ENCODE peak calls at places on chromosomes 6 and 20, in four cellular contexts. One of them, this sample, is unnamed.

GRCh38 chr20:10715035-10715434 is 41.2 kb upstream of the JAG1 start:
- DNase-seq in stimulated activated CD4-positive, alpha-beta T cell treated with anti-CD3 and anti-CD28 coated beads, Interleukin-2, amount 100 ng/mL, for 4 hours: no peak
- DNase-seq in activated T-cell treated with anti-CD3 and anti-CD28 coated beads, Interleukin-2, amount 50 U/mL, for 24 hours: no peak
- DNase-seq in uterus: no peak
- DNase-seq in this sample: no peak

GRCh38 chr6:169174516-169175359 is 78.9 kb downstream of the THBS2 start:
- DNase-seq in stimulated activated CD4-positive, alpha-beta T cell treated with anti-CD3 and anti-CD28 coated beads, Interleukin-2, amount 100 ng/mL, for 4 hours: no peak
- DNase-seq in activated T-cell treated with anti-CD3 and anti-CD28 coated beads, Interleukin-2, amount 50 U/mL, for 24 hours: no peak
- DNase-seq in uterus: no peak
- DNase-seq in this sample: no peak

GRCh38 chr20:23753589-23753988 is 2.9 kb upstream of the CST1 start:
- DNase-seq in stimulated activated CD4-positive, alpha-beta T cell treated with anti-CD3 and anti-CD28 coated beads, Interleukin-2, amount 100 ng/mL, for 4 hours: no peak
- DNase-seq in activated T-cell treated with anti-CD3 and anti-CD28 coated beads, Interleukin-2, amount 50 U/mL, for 24 hours: no peak
- DNase-seq in uterus: no peak
- DNase-seq in this sample: no peak

GRCh38 chr6:145147559-145147958 is 587.8 kb downstream of the EPM2A start:
- DNase-seq in stimulated activated CD4-positive, alpha-beta T cell treated with anti-CD3 and anti-CD28 coated beads, Interleukin-2, amount 100 ng/mL, for 4 hours: no peak
- DNase-seq in activated T-cell treated with anti-CD3 and anti-CD28 coated beads, Interleukin-2, amount 50 U/mL, for 24 hours: no peak
- DNase-seq in uterus: no peak
- DNase-seq in this sample: no peak

GRCh38 chr6:160730911-160731310 is 28.9 kb downstream of the PLG start:
- DNase-seq in stimulated activated CD4-positive, alpha-beta T cell treated with anti-CD3 and anti-CD28 coated beads, Interleukin-2, amount 100 ng/mL, for 4 hours: no peak
- DNase-seq in activated T-cell treated with anti-CD3 and anti-CD28 coated beads, Interleukin-2, amount 50 U/mL, for 24 hours: no peak
- DNase-seq in uterus: no peak
- DNase-seq in this sample: no peak

GRCh38 chr6:154508573-154509375 is 1.7 kb downstream of the CNKSR3 start:
- DNase-seq in stimulated activated CD4-positive, alpha-beta T cell treated with anti-CD3 and anti-CD28 coated beads, Interleukin-2, amount 100 ng/mL, for 4 hours: no peak
- DNase-seq in activated T-cell treated with anti-CD3 and anti-CD28 coated beads, Interleukin-2, amount 50 U/mL, for 24 hours: no peak
- DNase-seq in uterus: no peak
- DNase-seq in this sample: no peak

GRCh38 chr20:4550740-4551139 is 171.0 kb upstream of the PRND start:
- DNase-seq in stimulated activated CD4-positive, alpha-beta T cell treated with anti-CD3 and anti-CD28 coated beads, Interleukin-2, amount 100 ng/mL, for 4 hours: no peak
- DNase-seq in activated T-cell treated with anti-CD3 and anti-CD28 coated beads, Interleukin-2, amount 50 U/mL, for 24 hours: no peak
- DNase-seq in uterus: no peak
- DNase-seq in this sample: no peak

GRCh38 chr20:38920851-38921250 is 5.4 kb upstream of the FAM83D start:
- DNase-seq in stimulated activated CD4-positive, alpha-beta T cell treated with anti-CD3 and anti-CD28 coated beads, Interleukin-2, amount 100 ng/mL, for 4 hours: no peak
- DNase-seq in activated T-cell treated with anti-CD3 and anti-CD28 coated beads, Interleukin-2, amount 50 U/mL, for 24 hours: no peak
- DNase-seq in uterus: no peak
- DNase-seq in this sample: no peak

GRCh38 chr20:10716855-10717254 is 43.1 kb upstream of the JAG1 start:
- DNase-seq in stimulated activated CD4-positive, alpha-beta T cell treated with anti-CD3 and anti-CD28 coated beads, Interleukin-2, amount 100 ng/mL, for 4 hours: no peak
- DNase-seq in activated T-cell treated with anti-CD3 and anti-CD28 coated beads, Interleukin-2, amount 50 U/mL, for 24 hours: no peak
- DNase-seq in uterus: no peak
- DNase-seq in this sample: no peak

GRCh38 chr20:46142124-46142523 is 24.0 kb downstream of the CD40 start:
- DNase-seq in stimulated activated CD4-positive, alpha-beta T cell treated with anti-CD3 and anti-CD28 coated beads, Interleukin-2, amount 100 ng/mL, for 4 hours: no peak
- DNase-seq in activated T-cell treated with anti-CD3 and anti-CD28 coated beads, Interleukin-2, amount 50 U/mL, for 24 hours: no peak
- DNase-seq in uterus: no peak
- DNase-seq in this sample: no peak

GRCh38 chr6:6131492-6132109 is 124.9 kb upstream of the NRN1 start:
- DNase-seq in stimulated activated CD4-positive, alpha-beta T cell treated with anti-CD3 and anti-CD28 coated beads, Interleukin-2, amount 100 ng/mL, for 4 hours: no peak
- DNase-seq in activated T-cell treated with anti-CD3 and anti-CD28 coated beads, Interleukin-2, amount 50 U/mL, for 24 hours: no peak
- DNase-seq in uterus: no peak
- DNase-seq in this sample: no peak

GRCh38 chr6:112651239-112651638 is 304.1 kb downstream of the RFPL4B start:
- DNase-seq in stimulated activated CD4-positive, alpha-beta T cell treated with anti-CD3 and anti-CD28 coated beads, Interleukin-2, amount 100 ng/mL, for 4 hours: no peak
- DNase-seq in activated T-cell treated with anti-CD3 and anti-CD28 coated beads, Interleukin-2, amount 50 U/mL, for 24 hours: no peak
- DNase-seq in uterus: no peak
- DNase-seq in this sample: no peak